ENCODE peak calls at places on chromosomes 2 and 18, in five cellular contexts. One of them, this sample, is unnamed.

GRCh38 chr2:3044587-3045317 is 332.9 kb downstream of the EIPR1 start:
- DNase-seq in foreskin fibroblast: no peak
- DNase-seq in cardiac fibroblast: no peak
- DNase-seq in astrocyte: no peak
- DNase-seq in lung: no peak
- DNase-seq in this sample: no peak

GRCh38 chr2:15243762-15244161 is 317.4 kb downstream of the NBAS start:
- DNase-seq in foreskin fibroblast: peak; percentile 4
- DNase-seq in cardiac fibroblast: peak; percentile 14
- DNase-seq in astrocyte: peak; percentile 71
- DNase-seq in lung: no peak
- DNase-seq in this sample: no peak

GRCh38 chr18:41783065-41783818 is 171.8 kb upstream of the PIK3C3 start:
- DNase-seq in foreskin fibroblast: no peak
- DNase-seq in cardiac fibroblast: no peak
- DNase-seq in astrocyte: no peak
- DNase-seq in lung: no peak
- DNase-seq in this sample: no peak

GRCh38 chr2:239879423-239880084 is 145.6 kb downstream of the NDUFA10 start:
- DNase-seq in foreskin fibroblast: no peak
- DNase-seq in cardiac fibroblast: no peak
- DNase-seq in astrocyte: no peak
- DNase-seq in lung: peak; percentile 5
- DNase-seq in this sample: no peak

GRCh38 chr2:179107737-179108136 is 57.8 kb upstream of the CCDC141 start:
- DNase-seq in foreskin fibroblast: peak; percentile 38
- DNase-seq in cardiac fibroblast: peak; percentile 25
- DNase-seq in astrocyte: peak; percentile 3
- DNase-seq in lung: no peak
- DNase-seq in this sample: no peak

GRCh38 chr2:180519276-180519675 is 461.1 kb upstream of the UBE2E3 start:
- DNase-seq in foreskin fibroblast: peak; percentile 54
- DNase-seq in cardiac fibroblast: peak; percentile 37
- DNase-seq in astrocyte: peak; percentile 59
- DNase-seq in lung: no peak
- DNase-seq in this sample: peak; percentile 37

GRCh38 chr2:219204425-219205164 is 2.0 kb upstream of the ZFAND2B start:
- DNase-seq in foreskin fibroblast: no peak
- DNase-seq in cardiac fibroblast: no peak
- DNase-seq in astrocyte: no peak
- DNase-seq in lung: no peak
- DNase-seq in this sample: no peak

GRCh38 chr2:120504936-120505705 is 159.2 kb downstream of the INHBB start:
- DNase-seq in foreskin fibroblast: no peak
- DNase-seq in cardiac fibroblast: no peak
- DNase-seq in astrocyte: no peak
- DNase-seq in lung: no peak
- DNase-seq in this sample: no peak

GRCh38 chr2:141020346-141020745 is 1110.5 kb downstream of the LRP1B start:
- DNase-seq in foreskin fibroblast: peak; percentile 12
- DNase-seq in cardiac fibroblast: no peak
- DNase-seq in astrocyte: no peak
- DNase-seq in lung: no peak
- DNase-seq in this sample: no peak

GRCh38 chr18:36662000-36662399 is 166.8 kb downstream of the TPGS2 start:
- DNase-seq in foreskin fibroblast: no peak
- DNase-seq in cardiac fibroblast: peak; percentile 11
- DNase-seq in astrocyte: no peak
- DNase-seq in lung: no peak
- DNase-seq in this sample: no peak

GRCh38 chr2:158457826-158458616 is 1.3 kb downstream of the PKP4 start:
- DNase-seq in foreskin fibroblast: peak; percentile 54
- DNase-seq in cardiac fibroblast: peak; percentile 60
- DNase-seq in astrocyte: peak; percentile 45
- DNase-seq in lung: peak; percentile 82
- DNase-seq in this sample: peak; percentile 78

GRCh38 chr2:455046-455705 is 167.3 kb upstream of the ALKAL2 start:
- DNase-seq in foreskin fibroblast: no peak
- DNase-seq in cardiac fibroblast: no peak
- DNase-seq in astrocyte: no peak
- DNase-seq in lung: no peak
- DNase-seq in this sample: no peak

GRCh38 chr2:120450196-120450820 is 104.4 kb downstream of the INHBB start:
- DNase-seq in foreskin fibroblast: no peak
- DNase-seq in cardiac fibroblast: no peak
- DNase-seq in astrocyte: no peak
- DNase-seq in lung: no peak
- DNase-seq in this sample: no peak

GRCh38 chr18:9615280-9615797 is 980 bp upstream of the PPP4R1 start:
- DNase-seq in foreskin fibroblast: no peak
- DNase-seq in cardiac fibroblast: no peak
- DNase-seq in astrocyte: no peak
- DNase-seq in lung: no peak
- DNase-seq in this sample: no peak

GRCh38 chr18:79318142-79318673 is 77.5 kb upstream of the NFATC1 start:
- DNase-seq in foreskin fibroblast: no peak
- DNase-seq in cardiac fibroblast: no peak
- DNase-seq in astrocyte: no peak
- DNase-seq in lung: no peak
- DNase-seq in this sample: no peak

GRCh38 chr2:23591111-23591510 is 206.1 kb downstream of the KLHL29 start:
- DNase-seq in foreskin fibroblast: no peak
- DNase-seq in cardiac fibroblast: no peak
- DNase-seq in astrocyte: no peak
- DNase-seq in lung: no peak
- DNase-seq in this sample: no peak

GRCh38 chr18:76347341-76347740 is 147.7 kb downstream of the ZNF516 start:
- DNase-seq in foreskin fibroblast: no peak
- DNase-seq in cardiac fibroblast: no peak
- DNase-seq in astrocyte: no peak
- DNase-seq in lung: no peak
- DNase-seq in this sample: no peak

GRCh38 chr18:76350134-76351025 is 144.7 kb downstream of the ZNF516 start:
- DNase-seq in foreskin fibroblast: no peak
- DNase-seq in cardiac fibroblast: no peak
- DNase-seq in astrocyte: no peak
- DNase-seq in lung: no peak
- DNase-seq in this sample: no peak

GRCh38 chr18:76346490-76347130 is 148.4 kb downstream of the ZNF516 start:
- DNase-seq in foreskin fibroblast: no peak
- DNase-seq in cardiac fibroblast: no peak
- DNase-seq in astrocyte: no peak
- DNase-seq in lung: no peak
- DNase-seq in this sample: no peak

GRCh38 chr18:76349067-76349715 is 145.9 kb downstream of the ZNF516 start:
- DNase-seq in foreskin fibroblast: peak; percentile 49
- DNase-seq in cardiac fibroblast: peak; percentile 77
- DNase-seq in astrocyte: peak; percentile 36
- DNase-seq in lung: peak; percentile 63
- DNase-seq in this sample: peak; percentile 78

DNA sequence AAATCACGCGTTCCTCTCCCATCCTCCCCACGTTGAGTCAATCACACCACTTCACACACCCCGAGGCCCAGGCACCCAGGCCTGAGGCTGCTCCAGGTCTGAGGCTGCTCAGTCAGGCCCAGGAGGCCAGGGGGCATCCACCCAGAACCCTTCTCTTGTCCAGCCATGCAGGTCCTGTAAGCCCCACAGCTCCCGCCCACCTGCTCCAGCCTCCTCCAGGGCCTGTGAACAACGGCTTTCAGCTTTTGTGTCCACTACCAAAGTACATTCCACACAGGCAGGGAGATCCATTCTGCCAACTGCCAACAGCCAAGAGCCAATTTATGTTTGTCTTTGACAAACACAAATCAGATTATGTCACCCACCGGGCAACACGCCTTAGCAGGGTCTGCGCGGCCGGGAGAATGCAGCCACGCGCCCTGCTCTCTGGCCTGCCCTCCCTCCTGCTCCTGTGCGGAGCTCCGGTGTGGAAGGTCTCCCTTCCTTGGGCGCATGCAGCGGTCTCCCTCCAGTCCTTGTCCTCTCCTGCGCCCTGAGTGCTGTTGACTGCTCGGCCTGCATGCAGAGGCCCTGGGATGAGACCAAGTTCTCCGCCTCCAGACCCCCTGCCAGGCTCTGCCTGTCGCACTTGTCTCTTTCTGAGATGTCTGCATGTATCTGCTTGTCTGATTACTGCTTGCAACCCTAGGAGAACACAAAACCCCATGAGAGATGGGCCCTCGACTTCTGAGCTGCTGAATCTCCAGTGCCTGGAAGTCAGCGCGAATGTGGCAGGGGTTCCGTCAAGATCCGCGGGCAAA is 146.6 kb downstream of the ZNF516 start:
- DNase-seq in foreskin fibroblast: no peak
- DNase-seq in cardiac fibroblast: no peak
- DNase-seq in astrocyte: no peak
- DNase-seq in lung: no peak
- DNase-seq in this sample: no peak
- H3K4me3 ChIP-seq in foreskin fibroblast: peak overlapping the region; percentile 13
- H3K4me3 ChIP-seq in cardiac fibroblast: no peak overlapping the region
- H3K4me3 ChIP-seq in astrocyte: no peak overlapping the region
- H3K4me3 ChIP-seq in lung: no peak overlapping the region
- H3K4me3 ChIP-seq in this sample: no peak overlapping the region

GRCh38 chr18:44938396-44939036 is 257.8 kb downstream of the SETBP1 start:
- DNase-seq in foreskin fibroblast: no peak
- DNase-seq in cardiac fibroblast: no peak
- DNase-seq in astrocyte: no peak
- DNase-seq in lung: no peak
- DNase-seq in this sample: no peak
- H3K4me3 ChIP-seq in foreskin fibroblast: no peak overlapping the region
- H3K4me3 ChIP-seq in cardiac fibroblast: no peak overlapping the region
- H3K4me3 ChIP-seq in astrocyte: no peak overlapping the region
- H3K4me3 ChIP-seq in lung: no peak overlapping the region
- H3K4me3 ChIP-seq in this sample: no peak overlapping the region

DNA sequence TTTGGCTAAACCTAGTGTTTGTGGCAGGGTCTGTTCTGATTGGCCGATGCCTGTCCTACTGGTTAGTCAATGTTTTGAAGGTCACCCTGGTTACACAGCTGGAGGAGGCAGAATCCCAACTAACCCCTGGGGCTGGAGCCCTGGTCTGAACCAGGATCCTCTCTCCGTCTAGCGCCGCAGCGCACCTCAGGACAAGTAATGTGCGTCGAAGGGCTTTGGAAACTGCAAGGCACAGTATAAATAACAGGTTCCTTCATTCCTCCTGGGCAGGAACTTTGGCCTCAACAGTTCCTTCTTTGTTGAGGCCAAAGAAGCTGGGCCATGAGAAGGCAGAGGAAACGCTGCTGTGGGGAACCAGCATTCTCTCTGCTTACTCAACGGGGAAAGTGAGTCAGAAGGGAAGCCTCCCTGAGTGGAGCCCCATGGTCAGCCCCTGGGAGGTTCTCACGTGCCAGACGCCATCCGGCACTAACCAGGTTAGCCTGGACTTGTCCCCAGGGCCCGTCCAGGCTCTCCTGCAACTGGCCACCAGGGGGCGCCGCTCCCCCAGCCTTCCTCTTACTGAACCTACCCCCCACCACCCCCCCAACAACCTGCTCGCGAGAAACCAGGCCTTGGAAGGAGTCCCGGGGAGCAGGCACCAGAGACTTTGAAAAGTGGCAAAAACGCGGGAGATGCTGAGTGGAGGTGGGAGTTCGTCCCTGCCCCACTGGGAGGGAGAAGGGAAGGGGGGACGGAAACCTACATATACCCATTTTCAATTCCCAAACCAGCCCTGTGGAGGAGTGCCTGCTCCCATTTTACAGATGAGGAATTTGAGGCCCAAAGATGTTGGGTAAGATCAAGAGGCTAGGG is 19.8 kb downstream of the TEX44 start:
- DNase-seq in foreskin fibroblast: peak; percentile 96
- DNase-seq in cardiac fibroblast: peak; percentile 95
- DNase-seq in astrocyte: peak; percentile 86
- DNase-seq in lung: peak; percentile 93
- DNase-seq in this sample: peak; percentile 84
- H3K4me3 ChIP-seq in foreskin fibroblast: no peak overlapping the region
- H3K4me3 ChIP-seq in cardiac fibroblast: no peak overlapping the region
- H3K4me3 ChIP-seq in astrocyte: peak overlapping the region; percentile 3
- H3K4me3 ChIP-seq in lung: no peak overlapping the region
- H3K4me3 ChIP-seq in this sample: peak overlapping the region; percentile 52

GRCh38 chr2:58926112-58926511 is 685.0 kb upstream of the FANCL start:
- DNase-seq in foreskin fibroblast: no peak
- DNase-seq in cardiac fibroblast: no peak
- DNase-seq in astrocyte: no peak
- DNase-seq in lung: no peak
- DNase-seq in this sample: no peak
- H3K4me3 ChIP-seq in foreskin fibroblast: no peak overlapping the region
- H3K4me3 ChIP-seq in cardiac fibroblast: no peak overlapping the region
- H3K4me3 ChIP-seq in astrocyte: no peak overlapping the region
- H3K4me3 ChIP-seq in lung: no peak overlapping the region
- H3K4me3 ChIP-seq in this sample: no peak overlapping the region

GRCh38 chr2:121611730-121612705 is 37.2 kb downstream of the CLASP1 start:
- DNase-seq in foreskin fibroblast: no peak
- DNase-seq in cardiac fibroblast: no peak
- DNase-seq in astrocyte: no peak
- DNase-seq in lung: no peak
- DNase-seq in this sample: no peak
- H3K4me3 ChIP-seq in foreskin fibroblast: no peak overlapping the region
- H3K4me3 ChIP-seq in cardiac fibroblast: no peak overlapping the region
- H3K4me3 ChIP-seq in astrocyte: no peak overlapping the region
- H3K4me3 ChIP-seq in lung: no peak overlapping the region
- H3K4me3 ChIP-seq in this sample: no peak overlapping the region

GRCh38 chr2:207984765-207985480 is 40.4 kb downstream of the PLEKHM3 start:
- DNase-seq in foreskin fibroblast: no peak
- DNase-seq in cardiac fibroblast: no peak
- DNase-seq in astrocyte: no peak
- DNase-seq in lung: no peak
- DNase-seq in this sample: no peak
- H3K4me3 ChIP-seq in foreskin fibroblast: no peak overlapping the region
- H3K4me3 ChIP-seq in cardiac fibroblast: no peak overlapping the region
- H3K4me3 ChIP-seq in astrocyte: no peak overlapping the region
- H3K4me3 ChIP-seq in lung: no peak overlapping the region
- H3K4me3 ChIP-seq in this sample: no peak overlapping the region

GRCh38 chr18:29002747-29003146 is 825.8 kb upstream of the CDH2 start:
- DNase-seq in foreskin fibroblast: no peak
- DNase-seq in cardiac fibroblast: no peak
- DNase-seq in astrocyte: no peak
- DNase-seq in lung: no peak
- DNase-seq in this sample: no peak
- H3K4me3 ChIP-seq in foreskin fibroblast: no peak overlapping the region
- H3K4me3 ChIP-seq in cardiac fibroblast: no peak overlapping the region
- H3K4me3 ChIP-seq in astrocyte: no peak overlapping the region
- H3K4me3 ChIP-seq in lung: no peak overlapping the region
- H3K4me3 ChIP-seq in this sample: no peak overlapping the region